ENCODE peak calls at places on chromosomes 4 and X, in four cellular contexts. One of them, this sample, is unnamed.

GRCh38 chr4:4829837-4830236 is 29.6 kb upstream of the MSX1 start:
- DNase-seq in RWPE1: no peak
- DNase-seq in HFFc6: no peak
- DNase-seq in AG10803: no peak
- DNase-seq in this sample: no peak

GRCh38 chrX:154321624-154322023 is 26.0 kb downstream of the TKTL1 start:
- DNase-seq in RWPE1: no peak
- DNase-seq in HFFc6: peak; percentile 12
- DNase-seq in AG10803: no peak
- DNase-seq in this sample: no peak

GRCh38 chr4:1009647-1010521 is 1.5 kb upstream of the FGFRL1 start:
- DNase-seq in RWPE1: peak; percentile 63
- DNase-seq in AG10803: peak; percentile 44
- DNase-seq in HFFc6: no peak
- DNase-seq in this sample: no peak

GRCh38 chr4:6119507-6120020 is 80.8 kb downstream of the JAKMIP1 start:
- DNase-seq in AG10803: no peak
- DNase-seq in HFFc6: no peak
- DNase-seq in RWPE1: no peak
- DNase-seq in this sample: no peak

GRCh38 chrX:153819398-153820083 is 10.8 kb downstream of the PDZD4 start:
- DNase-seq in AG10803: no peak
- DNase-seq in HFFc6: no peak
- DNase-seq in RWPE1: no peak
- DNase-seq in this sample: no peak

GRCh38 chr4:6647582-6648230 is 7.2 kb downstream of the MRFAP1 start:
- DNase-seq in HFFc6: no peak
- DNase-seq in RWPE1: no peak
- DNase-seq in AG10803: no peak
- DNase-seq in this sample: no peak

GRCh38 chr4:114606240-114606639 is 7.6 kb downstream of the UGT8 start:
- DNase-seq in AG10803: no peak
- DNase-seq in HFFc6: no peak
- DNase-seq in RWPE1: peak; percentile 36
- DNase-seq in this sample: no peak

GRCh38 chr4:73538162-73538561 is 56.6 kb downstream of the AFM start:
- DNase-seq in HFFc6: no peak
- DNase-seq in AG10803: no peak
- DNase-seq in RWPE1: no peak
- DNase-seq in this sample: no peak

GRCh38 chr4:621296-622070 is 3.9 kb upstream of the PDE6B start:
- DNase-seq in HFFc6: no peak
- DNase-seq in RWPE1: no peak
- DNase-seq in AG10803: no peak
- DNase-seq in this sample: no peak

GRCh38 chrX:53080628-53081580 is 1.3 kb upstream of the TSPYL2 start:
- DNase-seq in HFFc6: no peak
- DNase-seq in RWPE1: no peak
- DNase-seq in AG10803: no peak
- DNase-seq in this sample: no peak

GRCh38 chrX:103640401-103641155 is 11.8 kb downstream of the TCEAL1 start:
- DNase-seq in RWPE1: no peak
- DNase-seq in AG10803: no peak
- DNase-seq in HFFc6: peak; percentile 61
- DNase-seq in this sample: no peak

GRCh38 chr4:142434519-142435224 is 411.4 kb downstream of the INPP4B start:
- DNase-seq in RWPE1: no peak
- DNase-seq in AG10803: no peak
- DNase-seq in HFFc6: no peak
- DNase-seq in this sample: no peak

GRCh38 chrX:30858098-30858497 is 31.0 kb downstream of the TAB3 start:
- DNase-seq in HFFc6: no peak
- DNase-seq in AG10803: no peak
- DNase-seq in RWPE1: no peak
- DNase-seq in this sample: no peak

GRCh38 chrX:13545731-13546130 is 23.7 kb upstream of the EGFL6 start:
- DNase-seq in RWPE1: no peak
- DNase-seq in HFFc6: no peak
- DNase-seq in AG10803: no peak
- DNase-seq in this sample: no peak

GRCh38 chr4:128524311-128524710 is 236.7 kb upstream of the PGRMC2 start:
- DNase-seq in AG10803: peak; percentile 89
- DNase-seq in RWPE1: peak; percentile 74
- DNase-seq in HFFc6: peak; percentile 75
- DNase-seq in this sample: peak; percentile 75

GRCh38 chr4:116599859-116600258 is 485.5 kb downstream of the TRAM1L1 start:
- DNase-seq in RWPE1: no peak
- DNase-seq in AG10803: no peak
- DNase-seq in HFFc6: no peak
- DNase-seq in this sample: no peak

GRCh38 chr4:41212221-41213203 is 1.8 kb downstream of the APBB2 start:
- DNase-seq in HFFc6: peak; percentile 61
- DNase-seq in AG10803: peak; percentile 75
- DNase-seq in RWPE1: peak; percentile 77
- DNase-seq in this sample: peak; percentile 31

DNA sequence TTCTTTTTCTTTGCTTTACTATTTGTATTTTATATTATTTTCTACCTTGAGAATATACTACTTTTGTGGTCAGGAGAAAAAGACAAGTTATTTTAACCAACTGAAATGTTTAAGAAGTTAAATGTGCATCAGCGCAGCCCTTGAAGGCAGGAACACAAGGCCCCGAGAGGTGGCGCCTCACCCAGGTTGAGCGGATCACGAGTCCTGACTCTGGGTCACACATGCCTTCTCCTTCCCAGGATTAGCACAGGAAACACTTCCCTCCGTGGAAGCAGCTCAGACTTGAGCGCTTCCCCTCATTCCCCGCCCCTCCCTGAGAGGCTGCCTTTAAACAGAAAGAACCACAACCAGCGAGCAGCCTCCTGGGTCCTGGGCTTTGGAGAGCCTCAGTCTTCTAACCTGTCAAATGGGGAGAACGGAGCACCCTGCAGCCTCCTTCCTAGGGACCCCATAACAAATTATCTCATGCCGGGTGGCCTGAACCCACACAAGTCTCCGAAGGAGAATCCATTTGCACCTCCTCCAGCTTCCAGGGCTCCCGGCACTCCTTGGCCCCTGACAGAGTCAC is 217.6 kb downstream of the AFAP1 start:
- DNase-seq in AG10803: no peak
- DNase-seq in RWPE1: no peak
- DNase-seq in HFFc6: no peak
- DNase-seq in this sample: no peak
- TF ChIP-seq CTCF in AG10803: no peak
- TF ChIP-seq CTCF in RWPE1: no peak
- TF ChIP-seq CTCF in HFFc6: peak; percentile 27
- TF ChIP-seq CTCF in this sample: no peak

GRCh38 chr4:20760053-20760452 is 59.8 kb downstream of the PACRGL start:
- DNase-seq in HFFc6: no peak
- DNase-seq in RWPE1: no peak
- DNase-seq in AG10803: no peak
- DNase-seq in this sample: no peak
- TF ChIP-seq CTCF in HFFc6: peak; percentile 11
- TF ChIP-seq CTCF in RWPE1: no peak
- TF ChIP-seq CTCF in AG10803: no peak
- TF ChIP-seq CTCF in this sample: no peak

GRCh38 chr4:177239878-177240277 is 69.8 kb upstream of the NEIL3 start:
- DNase-seq in AG10803: no peak
- DNase-seq in RWPE1: no peak
- DNase-seq in HFFc6: no peak
- DNase-seq in this sample: no peak
- TF ChIP-seq CTCF in AG10803: no peak
- TF ChIP-seq CTCF in RWPE1: no peak
- TF ChIP-seq CTCF in HFFc6: no peak
- TF ChIP-seq CTCF in this sample: no peak

DNA sequence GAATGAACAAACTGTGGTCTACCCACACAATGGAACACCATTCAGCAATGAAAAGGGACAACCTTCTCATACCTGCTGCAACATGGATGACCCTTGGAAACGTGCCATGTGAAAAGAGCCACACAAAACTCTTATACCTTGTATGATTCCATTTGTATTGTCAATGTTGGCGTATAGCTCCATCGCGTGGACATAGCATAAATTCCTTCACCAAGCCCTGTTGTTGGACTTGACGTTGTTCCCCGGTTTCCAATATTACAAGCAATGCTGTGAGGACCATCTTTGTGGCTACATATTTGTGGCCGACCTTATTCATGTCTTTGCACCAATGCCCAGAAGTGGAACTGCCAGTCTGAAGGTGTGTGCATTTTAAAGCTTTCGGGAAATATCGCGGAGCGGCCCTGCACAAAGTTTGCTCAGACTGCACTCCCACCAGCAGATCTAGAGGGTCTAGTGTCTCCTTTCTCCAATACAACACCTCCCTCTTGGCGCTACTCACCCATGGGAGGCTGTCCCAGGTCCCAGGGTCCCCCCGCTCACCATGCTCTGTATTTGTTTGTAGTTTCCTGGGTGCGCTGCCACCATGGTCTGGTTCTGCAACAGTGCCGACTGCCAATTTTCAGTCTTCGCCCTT is at the start of gene CLDN34:
- DNase-seq in AG10803: no peak
- DNase-seq in RWPE1: no peak
- DNase-seq in HFFc6: no peak
- DNase-seq in this sample: no peak
- TF ChIP-seq CTCF in AG10803: no peak
- TF ChIP-seq CTCF in RWPE1: no peak
- TF ChIP-seq CTCF in HFFc6: no peak
- TF ChIP-seq CTCF in this sample: no peak

DNA sequence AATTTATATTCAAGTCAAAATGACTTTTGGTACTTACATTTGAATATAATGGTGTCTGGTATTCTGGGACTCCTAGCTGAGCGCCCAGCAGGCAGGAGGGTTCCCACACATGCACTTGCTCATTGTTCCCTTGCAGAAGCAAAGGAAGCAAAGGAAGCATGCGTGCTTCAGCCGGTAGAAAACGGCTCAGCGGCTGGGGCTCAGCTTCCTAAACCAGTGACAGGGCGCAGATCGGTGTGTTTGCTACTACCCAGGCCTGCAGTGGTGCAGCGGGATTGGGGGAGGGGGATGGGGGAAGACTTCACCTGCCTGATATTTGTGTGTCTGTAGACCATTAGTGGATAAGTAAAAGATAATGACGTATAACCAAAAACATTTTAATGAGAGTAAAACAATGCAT is 978.3 kb upstream of the TENM3 start:
- DNase-seq in HFFc6: no peak
- DNase-seq in RWPE1: no peak
- DNase-seq in AG10803: no peak
- DNase-seq in this sample: no peak
- TF ChIP-seq CTCF in HFFc6: no peak
- TF ChIP-seq CTCF in RWPE1: no peak
- TF ChIP-seq CTCF in AG10803: no peak
- TF ChIP-seq CTCF in this sample: no peak

GRCh38 chr4:184649971-184650855 is 675 bp downstream of the PRIMPOL start:
- DNase-seq in AG10803: peak; percentile 43
- DNase-seq in RWPE1: no peak
- DNase-seq in HFFc6: peak; percentile 54
- DNase-seq in this sample: no peak

GRCh38 chr4:184648220-184649025 is 824 bp downstream of the CASP3 start:
- DNase-seq in AG10803: peak; percentile 51
- DNase-seq in RWPE1: peak; percentile 30
- DNase-seq in HFFc6: peak; percentile 48
- DNase-seq in this sample: no peak

GRCh38 chr4:184647391-184648101 is 1.7 kb downstream of the CASP3 start:
- DNase-seq in AG10803: peak; percentile 15
- DNase-seq in RWPE1: no peak
- DNase-seq in HFFc6: peak; percentile 37
- DNase-seq in this sample: no peak

GRCh38 chr4:184651899-184652298 is 2.4 kb downstream of the PRIMPOL start:
- DNase-seq in HFFc6: no peak
- DNase-seq in RWPE1: no peak
- DNase-seq in AG10803: no peak
- DNase-seq in this sample: no peak

GRCh38 chr4:184649026-184649970 is at the start of the genes CASP3 and PRIMPOL:
- DNase-seq in HFFc6: peak; percentile 93
- DNase-seq in RWPE1: peak; percentile 84
- DNase-seq in AG10803: peak; percentile 95
- DNase-seq in this sample: peak; percentile 87
- TF ChIP-seq CTCF in HFFc6: peak; percentile 55
- TF ChIP-seq CTCF in RWPE1: peak; percentile 9
- TF ChIP-seq CTCF in AG10803: peak; percentile 31
- TF ChIP-seq CTCF in this sample: peak; percentile 32

GRCh38 chr4:17117746-17118145 is 219.3 kb upstream of the LDB2 start:
- DNase-seq in AG10803: no peak
- DNase-seq in HFFc6: no peak
- DNase-seq in RWPE1: no peak
- DNase-seq in this sample: no peak

GRCh38 chr4:17115546-17115945 is 217.1 kb upstream of the LDB2 start:
- DNase-seq in RWPE1: no peak
- DNase-seq in HFFc6: no peak
- DNase-seq in AG10803: no peak
- DNase-seq in this sample: no peak

GRCh38 chr4:17111436-17111835 is 213.0 kb upstream of the LDB2 start:
- DNase-seq in AG10803: peak; percentile 38
- DNase-seq in RWPE1: no peak
- DNase-seq in HFFc6: no peak
- DNase-seq in this sample: no peak

GRCh38 chr4:17109126-17109525 is 210.7 kb upstream of the LDB2 start:
- DNase-seq in AG10803: peak; percentile 79
- DNase-seq in HFFc6: no peak
- DNase-seq in RWPE1: no peak
- DNase-seq in this sample: no peak

GRCh38 chr4:17111959-17112659 is 213.7 kb upstream of the LDB2 start:
- DNase-seq in AG10803: no peak
- DNase-seq in RWPE1: no peak
- DNase-seq in HFFc6: no peak
- DNase-seq in this sample: no peak
- TF ChIP-seq CTCF in AG10803: peak; percentile 42
- TF ChIP-seq CTCF in RWPE1: no peak
- TF ChIP-seq CTCF in HFFc6: peak; percentile 70
- TF ChIP-seq CTCF in this sample: peak; percentile 18

This sample was measured in AG09319.